ENCODE peak calls at places on chromosome 16, in six cellular contexts. Q is mucosa of descending colon, R is cardiac muscle cell, S is trophoblast cell, E is sigmoid colon, N is endothelial cell of umbilical vein. A is an unnamed sample.

GRCh38 chr16:74439685-74440084 is 18.4 kb upstream of the CLEC18B start:
- DNase-seq in R (no peak), E (peak; percentile 15), Q (no peak), N (no peak), S (no peak), A (no peak)

GRCh38 chr16:57268804-57269800 is 15.4 kb downstream of the PLLP start:
- DNase-seq in S (peak; percentile 30), Q (peak; percentile 85), R (peak; percentile 64), N (no peak), E (peak; percentile 39), A (peak; percentile 76)

GRCh38 chr16:76976101-76976500 is 214.9 kb upstream of the MON1B start:
- DNase-seq in N (no peak), Q (no peak), S (no peak), R (no peak), E (no peak), A (no peak)

GRCh38 chr16:51374790-51375189 is 223.7 kb upstream of the SALL1 start:
- DNase-seq in R (no peak), S (no peak), N (no peak), E (no peak), Q (no peak), A (no peak)

GRCh38 chr16:70693231-70693671 is 7.4 kb upstream of the MTSS2 start:
- DNase-seq in N (no peak), R (no peak), Q (no peak), S (peak; percentile 64), E (peak; percentile 93), A (no peak)

GRCh38 chr16:63752347-63752746 is 1369.5 kb downstream of the CDH11 start:
- DNase-seq in E (no peak), Q (no peak), R (no peak), N (no peak), S (no peak), A (no peak)

GRCh38 chr16:11896776-11897175 is 19.0 kb downstream of the GSPT1 start:
- DNase-seq in Q (no peak), S (peak; percentile 90), E (no peak), N (peak; percentile 70), R (peak; percentile 51), A (no peak)

GRCh38 chr16:85490971-85491771 is 122.0 kb upstream of the GSE1 start:
- DNase-seq in R (peak; percentile 11), N (no peak), Q (peak; percentile 75), E (no peak), S (peak; percentile 50), A (peak; percentile 63)

GRCh38 chr16:82627811-82628339 is 1.1 kb downstream of the CDH13 start:
- DNase-seq in Q (peak; percentile 48), R (peak; percentile 47), S (no peak), E (peak; percentile 57), N (peak; percentile 56), A (peak; percentile 73)

GRCh38 chr16:81067166-81067565 is 9.9 kb downstream of the C16orf46 start:
- DNase-seq in N (no peak), E (no peak), R (no peak), Q (no peak), S (no peak), A (no peak)

GRCh38 chr16:23060458-23061320 is 88.6 kb downstream of the USP31 start:
- DNase-seq in R (peak; percentile 79), E (peak; percentile 85), N (peak; percentile 78), S (peak; percentile 88), Q (peak; percentile 49), A (peak; percentile 72)

GRCh38 chr16:19810817-19811731 is 73.6 kb downstream of the GPRC5B start:
- DNase-seq in S (peak; percentile 46), R (peak; percentile 84), N (peak; percentile 69), E (peak; percentile 37), Q (no peak), A (no peak)

GRCh38 chr16:85986931-85987749 is 88.2 kb downstream of the IRF8 start:
- DNase-seq in E (peak; percentile 64), R (peak; percentile 15), S (peak; percentile 45), Q (peak; percentile 68), N (no peak), A (peak; percentile 70)

GRCh38 chr16:626787-627457 is 3.9 kb upstream of the WFIKKN1 start:
- DNase-seq in R (peak; percentile 96), S (peak; percentile 90), E (peak; percentile 84), N (peak; percentile 79), Q (no peak), A (no peak)

GRCh38 chr16:56425439-56425832 is at the start of gene AMFR:
- DNase-seq in N (peak; percentile 67), E (peak; percentile 79), S (peak; percentile 94), Q (peak; percentile 82), R (peak; percentile 89), A (peak; percentile 53)

GRCh38 chr16:65283238-65283651 is 161.4 kb upstream of the CDH11 start:
- DNase-seq in R (peak; percentile 14), Q (no peak), N (peak; percentile 44), E (no peak), S (no peak), A (no peak)

DNA sequence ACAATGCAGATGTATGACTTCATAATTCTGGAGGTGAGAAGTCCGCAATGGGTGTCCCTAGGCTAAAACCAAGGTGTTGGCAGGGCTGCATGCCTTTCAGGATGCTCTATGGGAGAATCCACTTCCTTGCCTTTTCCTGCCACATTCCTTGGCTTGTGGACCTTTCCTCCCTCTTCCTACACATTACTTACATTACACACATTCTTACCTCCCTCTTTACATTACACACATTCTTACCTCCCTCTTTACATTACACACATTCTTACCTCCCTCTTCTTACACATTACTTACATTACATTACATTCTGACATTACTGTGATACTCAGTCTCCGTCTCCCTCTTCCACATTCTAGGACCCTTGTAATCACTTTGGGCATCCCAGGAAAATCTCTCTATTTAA is 14.2 kb upstream of the CDH5 start:
- DNase-seq in Q (no peak), R (no peak), N (no peak), S (peak; percentile 76), E (no peak), A (no peak)
- H3K9me3 ChIP-seq in Q (no peaks in the 10 kb centered on the region), R (no peaks in the 10 kb centered on the region), N (no peaks in the 10 kb centered on the region), S (no peaks in the 10 kb centered on the region), E (no peaks in the 10 kb centered on the region), A (no peaks in the 10 kb centered on the region)

GRCh38 chr16:3007957-3008748 is 4.6 kb upstream of the CLDN9 start:
- DNase-seq in E (no peak), Q (peak; percentile 55), S (no peak), R (no peak), N (no peak), A (no peak)

GRCh38 chr16:3007059-3007956 is 5.4 kb upstream of the CLDN9 start:
- DNase-seq in E (no peak), R (no peak), Q (peak; percentile 84), N (no peak), S (no peak), A (peak; percentile 77)

GRCh38 chr16:3009568-3010390 is 2.9 kb upstream of the CLDN9 start:
- DNase-seq in N (no peak), R (no peak), Q (no peak), E (no peak), S (peak; percentile 96), A (peak; percentile 84)

GRCh38 chr16:3010510-3010909 is 2.2 kb upstream of the CLDN9 start:
- DNase-seq in R (no peak), N (no peak), E (no peak), S (no peak), Q (no peak), A (no peak)

DNA sequence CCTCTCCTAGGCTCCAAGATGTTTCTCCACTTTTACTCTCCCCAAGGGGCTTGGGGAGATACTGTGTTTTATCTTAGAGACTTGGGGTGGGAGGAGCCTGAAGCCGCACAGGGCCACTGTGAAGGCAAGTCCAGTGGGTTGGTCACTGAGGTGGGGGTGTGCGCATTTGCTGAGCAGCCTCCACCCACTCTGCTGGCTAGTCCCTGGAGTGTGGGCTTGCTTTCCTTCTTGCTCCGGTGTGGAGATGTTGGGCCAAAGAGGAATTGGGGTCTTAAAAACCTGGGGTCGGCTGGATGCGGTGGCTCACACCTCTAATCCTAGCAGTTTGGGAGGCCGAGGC is 4.0 kb upstream of the CLDN9 start:
- DNase-seq in R (no peak), N (no peak), Q (no peak), E (no peak), S (no peak), A (no peak)
- H3K4me1 ChIP-seq in R (peaks cover 67% of the 10 kb centered on the region), N (peaks cover 16% of the 10 kb centered on the region), Q (peaks cover 35% of the 10 kb centered on the region), E (no peaks in the 10 kb centered on the region), S (peaks cover 46% of the 10 kb centered on the region), A (peaks cover 56% of the 10 kb centered on the region)

DNA sequence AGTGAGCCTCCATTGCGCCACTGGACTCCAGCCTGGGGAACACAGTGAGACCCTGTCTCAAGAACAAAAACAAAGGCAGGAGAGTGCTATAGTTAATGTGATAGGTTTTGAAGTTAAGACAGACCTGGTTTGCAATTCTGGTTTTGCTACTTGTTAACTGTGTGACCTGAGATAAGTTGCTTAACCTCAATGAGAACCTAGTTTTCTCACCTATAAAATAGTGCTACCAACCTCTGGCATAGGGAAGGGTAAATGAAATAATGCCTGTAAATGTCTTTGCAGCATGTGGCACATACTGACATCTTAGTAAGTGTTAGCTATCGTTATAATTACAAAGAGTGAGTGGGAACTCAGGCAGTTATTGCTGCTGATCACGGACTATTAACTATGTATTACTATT is 29.8 kb upstream of the NFATC3 start:
- DNase-seq in Q (no peak), E (peak; percentile 15), S (no peak), R (no peak), N (no peak), A (no peak)
- H3K9me3 ChIP-seq in Q (no peaks in the 10 kb centered on the region), E (no peaks in the 10 kb centered on the region), S (no peaks in the 10 kb centered on the region), R (no peaks in the 10 kb centered on the region), N (no peaks in the 10 kb centered on the region), A (no peaks in the 10 kb centered on the region)

DNA sequence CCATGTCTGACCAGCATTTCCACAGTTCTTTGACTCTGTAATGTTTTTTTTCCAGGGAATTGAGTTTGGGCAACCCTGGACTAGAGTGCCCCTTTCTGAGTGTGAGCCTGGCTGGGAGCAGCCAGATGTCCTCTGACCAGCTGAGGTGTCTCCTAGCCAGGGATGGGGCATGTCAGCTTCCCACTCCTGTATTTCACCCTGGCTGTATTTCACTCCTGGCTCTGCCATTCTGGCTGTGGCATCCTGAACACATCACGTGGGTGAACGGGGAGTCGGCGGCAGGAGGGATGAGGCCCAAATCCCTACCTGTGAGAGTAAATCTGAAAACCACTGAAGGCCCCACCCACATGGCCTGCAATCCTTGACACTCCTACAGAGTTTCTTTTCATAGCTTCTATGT is 31.3 kb downstream of the KDM8 start:
- DNase-seq in N (no peak), E (peak; percentile 61), R (no peak), S (no peak), Q (peak; percentile 35), A (no peak)
- H3K4me1 ChIP-seq in N (peaks cover 49% of the 10 kb centered on the region), E (no peaks in the 10 kb centered on the region), R (peaks cover 23% of the 10 kb centered on the region), S (peaks cover 9% of the 10 kb centered on the region), Q (peaks cover 75% of the 10 kb centered on the region), A (no peaks in the 10 kb centered on the region)

DNA sequence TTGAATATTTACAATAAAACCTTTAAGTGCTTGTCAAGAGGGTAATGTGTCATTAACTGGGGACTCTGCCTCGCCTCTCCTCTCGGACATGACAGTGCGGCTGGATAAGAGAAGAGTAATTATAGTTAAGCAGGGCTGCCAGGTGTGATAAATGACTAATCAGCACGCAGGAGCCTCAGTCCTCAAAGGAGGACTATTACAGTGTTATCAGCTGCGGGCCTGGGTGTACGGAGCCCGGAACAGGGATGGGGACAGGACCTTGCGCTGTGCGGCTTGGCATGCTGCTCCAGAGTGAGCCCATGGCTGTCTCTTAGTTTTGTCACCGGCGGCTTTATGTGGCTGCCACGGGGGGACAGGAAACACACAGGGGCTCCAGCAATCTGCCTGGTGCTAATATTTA is 607.2 kb downstream of the MAF start:
- DNase-seq in E (no peak), Q (no peak), S (no peak), N (no peak), R (no peak), A (no peak)
- H3K9me3 ChIP-seq in E (no peaks in the 10 kb centered on the region), Q (no peaks in the 10 kb centered on the region), S (no peaks in the 10 kb centered on the region), N (peaks cover 7% of the 10 kb centered on the region), R (no peaks in the 10 kb centered on the region), A (no peaks in the 10 kb centered on the region)